ENCODE peak calls at places on chromosome 4, in eight cellular contexts. U is WTC11; S is stimulated activated CD4-positive, alpha-beta T cell treated with anti-CD3 and anti-CD28 coated beads, Interleukin-1b, Interleukin-23, amount 100 ng/mL, for 24 hours; F is ecto neural progenitor cell; X is fibroblast of lung; D is Karpas-422; A is ovary; W is endothelial cell. J is an unnamed sample.
A peak's percentile ranks its signal among the peaks of the same experiment; 100 is the strongest.

GRCh38 chr4:145044341-145044740 is 53.7 kb downstream of the ANAPC10 start:
- DNase-seq in U (no peak), S (no peak), F (no peak), X (no peak), D (no peak), A (no peak), W (no peak), J (no peak)

GRCh38 chr4:70754990-70755688 is 33.4 kb downstream of the RUFY3 start:
- DNase-seq in U (no peak), S (no peak), F (no peak), X (no peak), D (peak; percentile 80), A (no peak), W (no peak), J (no peak)

GRCh38 chr4:164930647-164931046 is 46.8 kb downstream of the TRIM61 start:
- DNase-seq in U (no peak), S (no peak), F (no peak), X (no peak), D (no peak), A (no peak), W (no peak), J (no peak)

GRCh38 chr4:6727081-6727942 is 11.3 kb downstream of the BLOC1S4 start:
- DNase-seq in U (no peak), S (no peak), F (peak; percentile 83), X (no peak), D (no peak), A (peak; percentile 54), W (no peak), J (peak; percentile 57)

GRCh38 chr4:57182132-57182874 is 72.1 kb upstream of the IGFBP7 start:
- DNase-seq in U (no peak), S (no peak), F (no peak), X (no peak), D (peak; percentile 48), A (no peak), W (no peak), J (no peak)

GRCh38 chr4:74435296-74435695 is 9.6 kb upstream of the AREG start:
- DNase-seq in U (no peak), S (no peak), F (no peak), X (no peak), D (no peak), A (no peak), W (no peak), J (no peak)

GRCh38 chr4:10643600-10644425 is 40.8 kb downstream of the CLNK start:
- DNase-seq in U (no peak), S (no peak), F (no peak), X (no peak), D (no peak), A (no peak), W (no peak), J (no peak)

GRCh38 chr4:23818097-23818648 is 71.7 kb downstream of the PPARGC1A start:
- DNase-seq in U (no peak), S (no peak), F (no peak), X (peak; percentile 91), D (no peak), A (no peak), W (no peak), J (no peak)

GRCh38 chr4:91630764-91631163 is 673.0 kb upstream of the GRID2 start:
- DNase-seq in U (no peak), S (no peak), F (no peak), X (no peak), D (peak; percentile 37), A (no peak), W (no peak), J (no peak)

GRCh38 chr4:47482326-47482725 is 2.7 kb upstream of the ATP10D start:
- DNase-seq in U (no peak), S (no peak), F (no peak), X (peak; percentile 57), D (no peak), A (no peak), W (no peak), J (no peak)

GRCh38 chr4:83387922-83388676 is 53.5 kb upstream of the HPSE start:
- DNase-seq in U (no peak), S (no peak), F (no peak), X (peak; percentile 2), D (peak; percentile 42), A (no peak), W (no peak), J (no peak)

GRCh38 chr4:3478446-3479357 is 15.6 kb downstream of the DOK7 start:
- DNase-seq in U (no peak), S (no peak), F (no peak), X (no peak), D (no peak), A (no peak), W (no peak), J (no peak)

GRCh38 chr4:176784816-176785215 is 7.9 kb downstream of the VEGFC start:
- DNase-seq in U (no peak), S (no peak), F (no peak), X (peak; percentile 64), D (no peak), A (no peak), W (no peak), J (no peak)